ENCODE peak calls at places on chromosomes 6 and 20, in seven cellular contexts. One of them, this sample, is unnamed.

GRCh38 chr20:52402514-52402913 is 210.9 kb upstream of the ZFP64 start:
- DNase-seq in Calu3: no peak
- DNase-seq in lower lobe of right lung: no peak
- DNase-seq in uterus: no peak
- DNase-seq in cardiac fibroblast: no peak
- DNase-seq in heart right ventricle: no peak
- DNase-seq in left ventricle myocardium inferior: no peak
- DNase-seq in this sample: no peak

GRCh38 chr20:48908661-48909316 is 12.7 kb upstream of the ARFGEF2 start:
- DNase-seq in lower lobe of right lung: no peak
- DNase-seq in left ventricle myocardium inferior: no peak
- DNase-seq in heart right ventricle: no peak
- DNase-seq in cardiac fibroblast: no peak
- DNase-seq in uterus: no peak
- DNase-seq in Calu3: no peak
- DNase-seq in this sample: peak; percentile 19

GRCh38 chr20:48153523-48153922 is 368.2 kb upstream of the SULF2 start:
- DNase-seq in heart right ventricle: no peak
- DNase-seq in left ventricle myocardium inferior: no peak
- DNase-seq in lower lobe of right lung: no peak
- DNase-seq in cardiac fibroblast: no peak
- DNase-seq in uterus: no peak
- DNase-seq in Calu3: no peak
- DNase-seq in this sample: no peak

GRCh38 chr6:31958412-31958740 is 395 bp downstream of the NELFE start:
- DNase-seq in heart right ventricle: no peak
- DNase-seq in cardiac fibroblast: no peak
- DNase-seq in Calu3: no peak
- DNase-seq in left ventricle myocardium inferior: no peak
- DNase-seq in lower lobe of right lung: no peak
- DNase-seq in uterus: no peak
- DNase-seq in this sample: no peak

GRCh38 chr20:25195962-25196700 is 619 bp downstream of the ENTPD6 start:
- DNase-seq in uterus: no peak
- DNase-seq in cardiac fibroblast: peak; percentile 17
- DNase-seq in Calu3: peak; percentile 3
- DNase-seq in lower lobe of right lung: peak; percentile 70
- DNase-seq in left ventricle myocardium inferior: no peak
- DNase-seq in heart right ventricle: no peak
- DNase-seq in this sample: no peak

GRCh38 chr6:8589941-8590676 is 154.8 kb upstream of the SLC35B3 start:
- DNase-seq in left ventricle myocardium inferior: no peak
- DNase-seq in uterus: no peak
- DNase-seq in Calu3: no peak
- DNase-seq in cardiac fibroblast: no peak
- DNase-seq in lower lobe of right lung: no peak
- DNase-seq in heart right ventricle: no peak
- DNase-seq in this sample: no peak

GRCh38 chr6:52106994-52107393 is 19.6 kb upstream of the PKHD1 start:
- DNase-seq in lower lobe of right lung: no peak
- DNase-seq in left ventricle myocardium inferior: no peak
- DNase-seq in heart right ventricle: no peak
- DNase-seq in cardiac fibroblast: no peak
- DNase-seq in Calu3: peak; percentile 10
- DNase-seq in uterus: no peak
- DNase-seq in this sample: no peak

GRCh38 chr6:149306967-149307366 is 10.5 kb upstream of the TAB2 start:
- DNase-seq in lower lobe of right lung: no peak
- DNase-seq in uterus: no peak
- DNase-seq in left ventricle myocardium inferior: no peak
- DNase-seq in Calu3: no peak
- DNase-seq in cardiac fibroblast: peak; percentile 82
- DNase-seq in heart right ventricle: no peak
- DNase-seq in this sample: peak; percentile 32

GRCh38 chr6:154501287-154501868 is 9.1 kb downstream of the CNKSR3 start:
- DNase-seq in left ventricle myocardium inferior: no peak
- DNase-seq in heart right ventricle: no peak
- DNase-seq in Calu3: no peak
- DNase-seq in uterus: no peak
- DNase-seq in cardiac fibroblast: no peak
- DNase-seq in lower lobe of right lung: no peak
- DNase-seq in this sample: no peak

GRCh38 chr6:30720738-30721197 is 616 bp downstream of the TUBB start:
- DNase-seq in uterus: peak; percentile 79
- DNase-seq in lower lobe of right lung: peak; percentile 86
- DNase-seq in heart right ventricle: peak; percentile 73
- DNase-seq in Calu3: peak; percentile 75
- DNase-seq in cardiac fibroblast: peak; percentile 52
- DNase-seq in left ventricle myocardium inferior: peak; percentile 75
- DNase-seq in this sample: no peak

GRCh38 chr6:30719791-30720737 is at the start of gene TUBB:
- DNase-seq in uterus: peak; percentile 97
- DNase-seq in cardiac fibroblast: peak; percentile 99
- DNase-seq in heart right ventricle: peak; percentile 98
- DNase-seq in Calu3: peak; percentile 98
- DNase-seq in left ventricle myocardium inferior: peak; percentile 98
- DNase-seq in lower lobe of right lung: peak; percentile 98
- DNase-seq in this sample: peak; percentile 99

GRCh38 chr6:30719356-30719755 is 796 bp upstream of the TUBB start:
- DNase-seq in heart right ventricle: no peak
- DNase-seq in uterus: no peak
- DNase-seq in left ventricle myocardium inferior: no peak
- DNase-seq in lower lobe of right lung: no peak
- DNase-seq in Calu3: no peak
- DNase-seq in cardiac fibroblast: no peak
- DNase-seq in this sample: no peak

GRCh38 chr6:30722280-30723112 is 2.3 kb downstream of the TUBB start:
- DNase-seq in cardiac fibroblast: peak; percentile 83
- DNase-seq in lower lobe of right lung: peak; percentile 86
- DNase-seq in left ventricle myocardium inferior: peak; percentile 84
- DNase-seq in Calu3: peak; percentile 90
- DNase-seq in heart right ventricle: peak; percentile 80
- DNase-seq in uterus: peak; percentile 80
- DNase-seq in this sample: peak; percentile 72

DNA sequence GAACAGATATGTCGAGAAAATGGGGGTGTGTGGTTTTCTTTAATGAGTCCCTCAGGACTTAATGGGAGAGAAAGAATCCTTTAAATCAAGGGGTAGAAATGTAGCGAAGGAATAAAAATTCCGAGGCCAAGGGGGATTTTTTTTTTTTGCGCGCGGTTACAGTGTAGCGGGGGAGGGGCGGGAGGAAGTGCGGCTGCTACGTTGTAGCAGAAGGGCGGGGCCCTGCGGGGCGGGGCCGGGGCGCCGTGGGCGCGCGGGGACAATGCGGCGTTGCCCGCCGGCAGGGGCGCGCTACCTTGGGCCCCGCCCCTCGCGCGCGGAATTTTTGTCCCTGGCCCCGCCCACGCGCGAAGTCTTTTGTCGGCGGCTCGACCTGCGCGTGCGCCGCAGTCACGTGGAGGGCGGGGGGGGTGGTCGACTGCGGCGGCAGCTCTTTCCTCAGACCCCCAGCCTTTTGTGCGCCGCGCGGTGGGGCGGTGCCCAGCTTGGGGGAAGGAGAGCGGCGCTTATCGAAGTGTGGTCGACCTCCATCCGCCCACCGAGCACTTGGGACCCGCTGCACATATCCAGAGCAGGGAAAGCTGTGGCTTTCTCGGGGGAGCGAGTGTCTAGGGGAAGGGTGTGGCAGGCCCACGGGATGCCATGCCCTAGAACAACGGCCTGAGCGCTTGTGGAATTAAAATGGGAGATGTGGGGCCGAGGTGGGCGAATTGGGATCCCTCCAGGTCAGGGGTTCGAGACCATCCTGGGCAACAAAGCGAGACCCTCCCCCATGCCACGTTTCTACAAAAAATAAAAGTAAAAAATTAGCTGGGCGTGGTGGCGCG is 1.3 kb downstream of the TUBB start:
- DNase-seq in cardiac fibroblast: peak; percentile 89
- DNase-seq in Calu3: peak; percentile 97
- DNase-seq in heart right ventricle: peak; percentile 93
- DNase-seq in left ventricle myocardium inferior: peak; percentile 93
- DNase-seq in lower lobe of right lung: peak; percentile 94
- DNase-seq in uterus: peak; percentile 91
- DNase-seq in this sample: peak; percentile 90
- TF ChIP-seq CTCF in cardiac fibroblast: no peak
- TF ChIP-seq CTCF in Calu3: peak; percentile 51
- TF ChIP-seq CTCF in heart right ventricle: peak; percentile 62
- TF ChIP-seq CTCF in left ventricle myocardium inferior: peak; percentile 67
- TF ChIP-seq CTCF in lower lobe of right lung: peak; percentile 60
- TF ChIP-seq CTCF in uterus: peak; percentile 70
- TF ChIP-seq CTCF in this sample: peak; percentile 16

GRCh38 chr20:63517376-63518309 is 2.9 kb upstream of the PPDPF start:
- DNase-seq in Calu3: no peak
- DNase-seq in lower lobe of right lung: peak; percentile 41
- DNase-seq in cardiac fibroblast: no peak
- DNase-seq in heart right ventricle: no peak
- DNase-seq in left ventricle myocardium inferior: no peak
- DNase-seq in uterus: no peak
- DNase-seq in this sample: no peak

GRCh38 chr20:63518351-63518861 is 2.2 kb upstream of the PPDPF start:
- DNase-seq in heart right ventricle: no peak
- DNase-seq in lower lobe of right lung: peak; percentile 41
- DNase-seq in left ventricle myocardium inferior: no peak
- DNase-seq in cardiac fibroblast: no peak
- DNase-seq in uterus: no peak
- DNase-seq in Calu3: no peak
- DNase-seq in this sample: no peak

GRCh38 chr20:63520594-63520938 is at the start of gene PPDPF:
- DNase-seq in cardiac fibroblast: peak; percentile 83
- DNase-seq in lower lobe of right lung: peak; percentile 87
- DNase-seq in heart right ventricle: peak; percentile 79
- DNase-seq in Calu3: peak; percentile 90
- DNase-seq in left ventricle myocardium inferior: peak; percentile 88
- DNase-seq in uterus: peak; percentile 80
- DNase-seq in this sample: peak; percentile 78

GRCh38 chr20:63519765-63520593 is 586 bp upstream of the PPDPF start:
- DNase-seq in heart right ventricle: peak; percentile 71
- DNase-seq in Calu3: peak; percentile 84
- DNase-seq in lower lobe of right lung: peak; percentile 73
- DNase-seq in uterus: peak; percentile 61
- DNase-seq in cardiac fibroblast: peak; percentile 40
- DNase-seq in left ventricle myocardium inferior: peak; percentile 70
- DNase-seq in this sample: peak; percentile 23

DNA sequence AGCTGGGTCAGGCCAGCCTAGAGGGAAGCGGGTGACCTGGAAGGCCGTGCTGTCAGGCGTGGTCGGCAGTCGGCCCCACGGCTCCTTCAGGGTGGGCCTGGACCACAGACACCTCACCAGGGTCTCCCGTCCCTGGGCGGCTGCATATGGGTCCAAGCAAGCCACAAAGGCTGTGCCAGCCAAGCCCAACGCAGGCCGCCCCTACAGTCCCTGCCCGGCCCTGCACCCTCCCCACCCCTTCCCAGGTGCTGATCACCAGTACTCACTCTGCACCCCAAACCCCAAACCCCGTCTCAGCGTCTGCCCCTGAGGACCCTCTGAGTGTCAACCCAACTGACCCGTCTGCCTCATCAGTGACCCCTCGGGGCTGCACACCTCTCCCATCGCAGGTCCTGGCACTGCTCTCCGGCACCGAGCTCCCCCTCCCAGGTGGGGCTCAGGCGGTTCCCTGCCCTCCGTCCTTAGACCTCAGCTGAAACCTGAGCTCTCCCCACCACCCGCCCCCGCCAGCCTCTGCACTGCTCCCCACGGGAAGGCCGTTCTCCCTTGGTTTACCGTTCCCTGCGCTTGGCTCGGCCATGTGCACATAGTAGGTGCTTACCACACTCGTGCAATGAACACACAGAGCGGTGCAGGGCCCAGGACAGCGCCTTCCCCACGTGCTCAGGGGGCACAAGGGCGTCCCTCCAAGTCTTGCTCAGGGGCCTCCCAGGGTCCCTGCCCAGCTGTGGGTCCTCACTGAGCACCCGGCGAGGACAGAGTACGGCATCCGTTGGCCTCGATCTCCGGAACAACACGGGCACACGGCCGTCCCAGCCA is 1.4 kb upstream of the PPDPF start:
- DNase-seq in lower lobe of right lung: peak; percentile 52
- DNase-seq in heart right ventricle: no peak
- DNase-seq in left ventricle myocardium inferior: no peak
- DNase-seq in cardiac fibroblast: no peak
- DNase-seq in uterus: no peak
- DNase-seq in Calu3: peak; percentile 1
- DNase-seq in this sample: no peak
- TF ChIP-seq CTCF in lower lobe of right lung: no peak
- TF ChIP-seq CTCF in heart right ventricle: no peak
- TF ChIP-seq CTCF in left ventricle myocardium inferior: no peak
- TF ChIP-seq CTCF in cardiac fibroblast: no peak
- TF ChIP-seq CTCF in uterus: no peak
- TF ChIP-seq CTCF in Calu3: no peak
- TF ChIP-seq CTCF in this sample: no peak

GRCh38 chr20:22581437-22582385 is 2.7 kb downstream of the FOXA2 start:
- DNase-seq in left ventricle myocardium inferior: no peak
- DNase-seq in uterus: no peak
- DNase-seq in lower lobe of right lung: peak; percentile 49
- DNase-seq in Calu3: no peak
- DNase-seq in cardiac fibroblast: no peak
- DNase-seq in heart right ventricle: no peak
- DNase-seq in this sample: no peak
- TF ChIP-seq CTCF in left ventricle myocardium inferior: no peak
- TF ChIP-seq CTCF in uterus: no peak
- TF ChIP-seq CTCF in lower lobe of right lung: no peak
- TF ChIP-seq CTCF in Calu3: no peak
- TF ChIP-seq CTCF in cardiac fibroblast: no peak
- TF ChIP-seq CTCF in heart right ventricle: no peak
- TF ChIP-seq CTCF in this sample: no peak

GRCh38 chr6:19795211-19795610 is 42.0 kb upstream of the ID4 start:
- DNase-seq in Calu3: no peak
- DNase-seq in left ventricle myocardium inferior: no peak
- DNase-seq in cardiac fibroblast: no peak
- DNase-seq in heart right ventricle: no peak
- DNase-seq in uterus: no peak
- DNase-seq in lower lobe of right lung: no peak
- DNase-seq in this sample: peak; percentile 9

GRCh38 chr6:19788684-19789083 is 48.5 kb upstream of the ID4 start:
- DNase-seq in cardiac fibroblast: no peak
- DNase-seq in left ventricle myocardium inferior: no peak
- DNase-seq in heart right ventricle: no peak
- DNase-seq in uterus: no peak
- DNase-seq in Calu3: no peak
- DNase-seq in lower lobe of right lung: no peak
- DNase-seq in this sample: no peak

DNA sequence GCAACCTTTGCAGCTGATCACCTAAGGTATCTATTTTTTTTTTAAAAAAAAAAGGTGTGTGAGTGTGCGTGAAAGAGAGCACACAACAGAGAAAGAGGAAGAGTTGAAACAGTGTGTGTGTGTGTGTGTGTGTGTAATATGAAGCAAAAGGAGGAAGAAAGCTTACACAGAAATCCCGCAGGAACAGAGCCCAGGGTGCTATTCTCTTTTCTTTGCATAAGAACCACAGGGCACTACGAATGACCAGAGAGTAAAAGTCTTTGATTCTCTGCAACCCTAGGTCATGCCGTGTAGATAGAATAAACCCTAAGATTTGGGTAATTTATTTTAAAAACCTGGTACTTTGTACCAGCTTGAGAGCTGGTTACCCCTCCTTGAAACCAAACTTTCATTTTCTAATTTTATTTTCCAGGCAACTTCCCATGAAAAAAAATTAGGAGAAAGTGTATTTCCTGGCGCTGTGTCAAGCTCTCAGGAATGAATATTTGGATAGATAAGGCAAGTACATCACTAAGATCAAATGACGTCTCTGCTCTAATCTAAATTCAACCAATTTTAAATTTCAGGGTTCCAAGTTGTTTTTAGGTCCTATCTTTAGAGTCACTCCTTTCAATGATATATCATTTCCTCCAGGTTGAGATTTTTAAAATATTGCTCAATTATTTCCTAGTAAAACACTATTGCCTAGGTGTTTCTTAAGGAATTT is 47.9 kb upstream of the ID4 start:
- DNase-seq in cardiac fibroblast: no peak
- DNase-seq in left ventricle myocardium inferior: no peak
- DNase-seq in uterus: no peak
- DNase-seq in heart right ventricle: no peak
- DNase-seq in Calu3: no peak
- DNase-seq in lower lobe of right lung: no peak
- DNase-seq in this sample: no peak
- TF ChIP-seq CTCF in cardiac fibroblast: no peak
- TF ChIP-seq CTCF in left ventricle myocardium inferior: no peak
- TF ChIP-seq CTCF in uterus: no peak
- TF ChIP-seq CTCF in heart right ventricle: no peak
- TF ChIP-seq CTCF in Calu3: no peak
- TF ChIP-seq CTCF in lower lobe of right lung: no peak
- TF ChIP-seq CTCF in this sample: no peak

This sample was measured in astrocyte of the spinal cord.